ENCODE peak calls at places on chromosome 12, in nine cellular contexts. M is uterus, Z is pancreas, C is adrenal gland, O is fibroblast of lung, X is thoracic aorta, N is stomach, U is left ventricle myocardium inferior, A is tibial nerve. J is an unnamed sample. For H3K9me3, the result is how much of the 10 kb centered on the place peaks cover.

GRCh38 chr12:40768125-40768864 is 76.1 kb downstream of the CNTN1 start:
- DNase-seq in M (no peak), N (no peak), A (no peak), C (no peak), O (no peak), X (no peak), Z (no peak), U (no peak), J (no peak)

GRCh38 chr12:3772380-3772779 is 19.5 kb upstream of the CRACR2A start:
- DNase-seq in O (no peak), Z (no peak), A (no peak), N (no peak), U (no peak), C (no peak), M (no peak), X (no peak), J (no peak)

GRCh38 chr12:97960741-97961608 is 498.4 kb downstream of the RMST start:
- DNase-seq in A (no peak), Z (no peak), C (peak), M (no peak), U (no peak), N (peak), X (no peak), O (peak), J (no peak)

GRCh38 chr12:131510431-131510830 is 200.5 kb upstream of the SFSWAP start:
- DNase-seq in O (no peak), N (no peak), M (no peak), X (no peak), A (no peak), Z (no peak), C (no peak), U (no peak), J (no peak)

GRCh38 chr12:30694971-30695326 is 720 bp downstream of the IPO8 start:
- DNase-seq in C (peak), O (peak), M (peak), N (peak), A (no peak), Z (peak), X (no peak), U (no peak), J (no peak)

GRCh38 chr12:54608786-54609185 is 20.3 kb upstream of the PPP1R1A start:
- DNase-seq in C (no peak), N (no peak), O (no peak), Z (no peak), M (no peak), A (no peak), U (no peak), X (no peak), J (no peak)

GRCh38 chr12:16362550-16362949 is 15.1 kb downstream of the MGST1 start:
- DNase-seq in C (no peak), X (no peak), U (no peak), M (no peak), Z (no peak), A (no peak), N (no peak), O (no peak), J (no peak)

GRCh38 chr12:48903982-48904411 is 21.3 kb downstream of the FKBP11 start:
- DNase-seq in M (peak), Z (peak), A (peak), O (peak), X (no peak), U (peak), N (peak), C (peak), J (peak)

GRCh38 chr12:13950502-13950901 is 30.9 kb downstream of the GRIN2B start:
- DNase-seq in U (no peak), A (no peak), X (no peak), N (no peak), C (peak), Z (no peak), M (no peak), O (no peak), J (no peak)

GRCh38 chr12:47346251-47347019 is 266.7 kb upstream of the AMIGO2 start:
- DNase-seq in M (no peak), X (no peak), Z (no peak), C (no peak), N (no peak), A (no peak), U (no peak), O (peak), J (no peak)

GRCh38 chr12:45655186-45655585 is 74.3 kb upstream of the ARID2 start:
- DNase-seq in A (no peak), O (peak), C (no peak), N (no peak), U (no peak), X (no peak), M (no peak), Z (no peak), J (peak)

GRCh38 chr12:124396544-124397398 is 101.9 kb downstream of the RFLNA start:
- DNase-seq in M (peak), C (peak), U (peak), Z (peak), N (peak), X (no peak), A (peak), O (no peak), J (no peak)

GRCh38 chr12:62737615-62738014 is 197.3 kb downstream of the PPM1H start:
- DNase-seq in X (no peak), M (no peak), N (no peak), A (no peak), O (peak), U (no peak), C (no peak), Z (no peak), J (no peak)

GRCh38 chr12:64051057-64051456 is 171.0 kb downstream of the KICS2 start:
- DNase-seq in A (no peak), X (no peak), Z (no peak), C (no peak), M (no peak), O (no peak), U (no peak), N (no peak), J (no peak)

GRCh38 chr12:29681370-29681769 is 102.4 kb downstream of the TMTC1 start:
- DNase-seq in C (no peak), Z (no peak), O (no peak), M (no peak), U (no peak), N (no peak), A (no peak), X (no peak), J (no peak)

GRCh38 chr12:109995366-109995702 is 834 bp downstream of the GIT2 start:
- DNase-seq in N (no peak), X (no peak), C (no peak), M (no peak), U (no peak), A (no peak), O (no peak), Z (no peak), J (no peak)

GRCh38 chr12:53985900-53986685 is 1.1 kb downstream of the HOXC10 start:
- DNase-seq in U (no peak), M (no peak), Z (no peak), C (no peak), N (no peak), X (no peak), O (no peak), A (no peak), J (no peak)

GRCh38 chr12:31406345-31406744 is 80.4 kb upstream of the SINHCAF start:
- DNase-seq in A (no peak), U (no peak), Z (no peak), C (no peak), O (no peak), N (no peak), M (no peak), X (no peak), J (no peak)

GRCh38 chr12:20140751-20141150 is 227.6 kb upstream of the PDE3A start:
- DNase-seq in N (no peak), C (no peak), A (no peak), X (no peak), M (no peak), O (no peak), Z (no peak), U (no peak), J (no peak)
- H3K27ac ChIP-seq in N (no peak), C (no peak), A (no peak), X (no peak), M (no peak), O (no peak), Z (no peak), U (no peak), J (no peak)

GRCh38 chr12:21559855-21560569 is 33.9 kb downstream of the SPX start:
- DNase-seq in O (peak), A (no peak), U (no peak), X (no peak), Z (no peak), N (no peak), M (no peak), C (no peak), J (no peak)

GRCh38 chr12:21558100-21558679 is 32.1 kb downstream of the SPX start:
- DNase-seq in Z (no peak), U (no peak), O (no peak), C (no peak), M (no peak), N (no peak), A (no peak), X (no peak), J (no peak)

GRCh38 chr12:21562859-21563258 is 36.8 kb downstream of the SPX start:
- DNase-seq in O (no peak), Z (no peak), C (no peak), N (no peak), M (no peak), U (no peak), X (no peak), A (no peak), J (no peak)

GRCh38 chr12:21566223-21566906 is 38.3 kb downstream of the GYS2 start:
- DNase-seq in Z (no peak), O (no peak), A (no peak), X (no peak), U (no peak), M (no peak), N (no peak), C (no peak), J (no peak)

DNA sequence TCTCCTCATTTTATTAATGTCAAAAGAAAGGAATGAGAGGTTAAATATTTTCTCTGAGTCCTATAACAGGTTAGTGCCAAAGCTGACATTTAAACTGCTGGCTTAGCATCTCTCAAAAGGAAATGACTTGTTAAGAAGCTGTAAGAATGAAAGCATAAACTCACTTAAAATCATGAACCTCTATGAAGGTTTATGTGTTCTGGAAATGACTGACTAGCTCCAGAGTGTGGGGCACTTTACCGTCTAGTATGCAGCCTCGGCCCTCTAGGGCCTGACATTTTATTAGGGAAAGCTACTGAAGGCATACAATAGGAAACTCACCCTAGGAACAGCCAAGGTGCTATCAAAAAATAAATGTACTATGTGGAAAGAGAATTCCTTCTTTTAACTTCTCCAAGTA is 35.1 kb downstream of the SPX start:
- DNase-seq in N (no peak), A (no peak), O (no peak), U (no peak), M (no peak), Z (no peak), X (no peak), C (no peak), J (no peak)
- H3K9me3 ChIP-seq in N (under half), A (under half), O (under half), U (under half), M (under half), Z (under half), X (under half), C (under half), J (under half)

GRCh38 chr12:42892702-42893101 is 303.2 kb upstream of the PRICKLE1 start:
- DNase-seq in C (no peak), Z (no peak), O (no peak), N (no peak), M (no peak), X (no peak), U (no peak), A (no peak), J (no peak)
- H3K27ac ChIP-seq in C (no peak), Z (no peak), O (no peak), N (no peak), M (no peak), X (no peak), U (no peak), A (no peak), J (no peak)

GRCh38 chr12:112359290-112359689 is 22.9 kb downstream of the HECTD4 start:
- DNase-seq in C (no peak), M (no peak), U (no peak), A (no peak), X (no peak), N (no peak), O (no peak), Z (no peak), J (no peak)
- H3K9me3 ChIP-seq in C (under half), M (under half), U (under half), A (under half), X (under half), N (under half), O (under half), Z (under half), J (under half)

J was measured in CD8-positive, alpha-beta memory T cell.